ENCODE peak calls at places on chromosomes 1 and 21, in five cellular contexts. One of them, this sample, is unnamed.

GRCh38 chr1:156390409-156391144 is 21.6 kb downstream of the RHBG start:
- DNase-seq in vagina: no peak
- DNase-seq in upper lobe of right lung: no peak
- DNase-seq in cardiac muscle cell: no peak
- DNase-seq in tibial nerve: no peak
- DNase-seq in this sample: no peak

GRCh38 chr1:209855623-209856022 is 27.9 kb downstream of the UTP25 start:
- DNase-seq in upper lobe of right lung: no peak
- DNase-seq in cardiac muscle cell: no peak
- DNase-seq in vagina: no peak
- DNase-seq in tibial nerve: no peak
- DNase-seq in this sample: no peak

GRCh38 chr1:171595324-171595723 is 26.7 kb upstream of the MYOCOS start:
- DNase-seq in tibial nerve: no peak
- DNase-seq in vagina: no peak
- DNase-seq in cardiac muscle cell: no peak
- DNase-seq in upper lobe of right lung: no peak
- DNase-seq in this sample: no peak

GRCh38 chr1:94329986-94330385 is 88.2 kb upstream of the ABCD3 start:
- DNase-seq in vagina: no peak
- DNase-seq in tibial nerve: no peak
- DNase-seq in cardiac muscle cell: peak; percentile 76
- DNase-seq in upper lobe of right lung: no peak
- DNase-seq in this sample: no peak

GRCh38 chr1:155080250-155081228 is 1.9 kb downstream of the EFNA3 start:
- DNase-seq in upper lobe of right lung: no peak
- DNase-seq in vagina: no peak
- DNase-seq in tibial nerve: no peak
- DNase-seq in cardiac muscle cell: no peak
- DNase-seq in this sample: no peak

GRCh38 chr1:56545711-56546110 is 33.7 kb downstream of the PLPP3 start:
- DNase-seq in cardiac muscle cell: no peak
- DNase-seq in tibial nerve: no peak
- DNase-seq in upper lobe of right lung: no peak
- DNase-seq in vagina: no peak
- DNase-seq in this sample: peak; percentile 53

GRCh38 chr1:34283142-34283541 is 106.4 kb downstream of the C1orf94 start:
- DNase-seq in upper lobe of right lung: no peak
- DNase-seq in vagina: peak; percentile 67
- DNase-seq in cardiac muscle cell: no peak
- DNase-seq in tibial nerve: no peak
- DNase-seq in this sample: no peak

GRCh38 chr1:201215531-201216357 is 25.1 kb downstream of the IGFN1 start:
- DNase-seq in cardiac muscle cell: no peak
- DNase-seq in tibial nerve: no peak
- DNase-seq in vagina: no peak
- DNase-seq in upper lobe of right lung: peak; percentile 46
- DNase-seq in this sample: no peak

GRCh38 chr1:201260648-201261311 is 22.5 kb upstream of the PKP1 start:
- DNase-seq in tibial nerve: no peak
- DNase-seq in cardiac muscle cell: no peak
- DNase-seq in vagina: peak; percentile 55
- DNase-seq in upper lobe of right lung: no peak
- DNase-seq in this sample: no peak

GRCh38 chr1:200699871-200700270 is 30.2 kb upstream of the DDX59 start:
- DNase-seq in vagina: no peak
- DNase-seq in cardiac muscle cell: no peak
- DNase-seq in upper lobe of right lung: no peak
- DNase-seq in tibial nerve: no peak
- DNase-seq in this sample: no peak

GRCh38 chr1:59915516-59915915 is 11.1 kb downstream of the CYP2J2 start:
- DNase-seq in upper lobe of right lung: no peak
- DNase-seq in cardiac muscle cell: no peak
- DNase-seq in vagina: no peak
- DNase-seq in tibial nerve: no peak
- DNase-seq in this sample: no peak

GRCh38 chr1:208007938-208008342 is 97.0 kb upstream of the CD34 start:
- DNase-seq in tibial nerve: no peak
- DNase-seq in cardiac muscle cell: peak; percentile 75
- DNase-seq in vagina: no peak
- DNase-seq in upper lobe of right lung: no peak
- DNase-seq in this sample: no peak

GRCh38 chr1:47859092-47859743 is 138.0 kb downstream of the TRABD2B start:
- DNase-seq in tibial nerve: no peak
- DNase-seq in cardiac muscle cell: no peak
- DNase-seq in upper lobe of right lung: no peak
- DNase-seq in vagina: no peak
- DNase-seq in this sample: no peak

GRCh38 chr1:4599521-4599920 is 54.9 kb upstream of the AJAP1 start:
- DNase-seq in upper lobe of right lung: no peak
- DNase-seq in vagina: no peak
- DNase-seq in tibial nerve: no peak
- DNase-seq in cardiac muscle cell: no peak
- DNase-seq in this sample: no peak

GRCh38 chr1:25737151-25737550 is 62.8 kb upstream of the SELENON start:
- DNase-seq in tibial nerve: no peak
- DNase-seq in cardiac muscle cell: no peak
- DNase-seq in vagina: no peak
- DNase-seq in upper lobe of right lung: peak; percentile 59
- DNase-seq in this sample: no peak

GRCh38 chr21:37073417-37074194 is 552 bp downstream of the TTC3 start:
- DNase-seq in tibial nerve: no peak
- DNase-seq in upper lobe of right lung: peak; percentile 85
- DNase-seq in cardiac muscle cell: peak; percentile 33
- DNase-seq in vagina: no peak
- DNase-seq in this sample: peak; percentile 47
- TF ChIP-seq CTCF in tibial nerve: no peak
- TF ChIP-seq CTCF in upper lobe of right lung: no peak
- TF ChIP-seq CTCF in cardiac muscle cell: peak; percentile 9
- TF ChIP-seq CTCF in vagina: no peak
- TF ChIP-seq CTCF in this sample: no peak

GRCh38 chr1:226865590-226865989 is 4.8 kb upstream of the PSEN2 start:
- DNase-seq in vagina: no peak
- DNase-seq in upper lobe of right lung: no peak
- DNase-seq in cardiac muscle cell: no peak
- DNase-seq in tibial nerve: no peak
- DNase-seq in this sample: no peak

GRCh38 chr1:226867461-226868054 is 2.9 kb upstream of the PSEN2 start:
- DNase-seq in cardiac muscle cell: no peak
- DNase-seq in vagina: no peak
- DNase-seq in tibial nerve: no peak
- DNase-seq in upper lobe of right lung: no peak
- DNase-seq in this sample: no peak

GRCh38 chr1:226864311-226864710 is 6.1 kb upstream of the PSEN2 start:
- DNase-seq in cardiac muscle cell: no peak
- DNase-seq in upper lobe of right lung: no peak
- DNase-seq in tibial nerve: no peak
- DNase-seq in vagina: no peak
- DNase-seq in this sample: no peak

GRCh38 chr1:226862900-226863299 is 7.5 kb upstream of the PSEN2 start:
- DNase-seq in tibial nerve: no peak
- DNase-seq in vagina: no peak
- DNase-seq in cardiac muscle cell: peak; percentile 69
- DNase-seq in upper lobe of right lung: no peak
- DNase-seq in this sample: no peak

DNA sequence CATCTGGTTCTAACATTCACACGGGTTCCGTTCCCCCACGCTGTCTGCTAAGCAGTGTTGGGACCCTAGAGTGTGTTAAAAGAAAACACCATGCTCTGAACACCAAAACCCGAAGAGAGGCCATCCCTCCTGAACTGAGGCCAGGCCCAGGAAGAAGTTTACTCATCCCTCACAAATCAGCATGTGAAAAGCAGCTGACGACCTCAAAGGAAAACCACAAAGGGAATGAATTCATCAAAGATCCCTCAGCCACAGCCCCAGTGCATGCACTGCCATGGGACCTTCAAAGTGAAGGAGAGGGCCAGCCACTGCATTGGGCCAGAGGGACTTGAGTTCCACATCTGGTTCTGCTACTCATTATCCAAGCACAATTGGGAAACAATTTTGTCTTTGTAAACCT is 7.0 kb upstream of the PSEN2 start:
- DNase-seq in vagina: no peak
- DNase-seq in cardiac muscle cell: peak; percentile 49
- DNase-seq in upper lobe of right lung: no peak
- DNase-seq in tibial nerve: peak; percentile 23
- DNase-seq in this sample: no peak
- H3K27ac ChIP-seq in vagina: no peak overlapping the region
- H3K27ac ChIP-seq in cardiac muscle cell: no peak overlapping the region
- H3K27ac ChIP-seq in upper lobe of right lung: no peak overlapping the region
- H3K27ac ChIP-seq in tibial nerve: no peak overlapping the region
- H3K27ac ChIP-seq in this sample: no peak overlapping the region

GRCh38 chr1:876428-876827 is 47.3 kb upstream of the SAMD11 start:
- DNase-seq in vagina: no peak
- DNase-seq in cardiac muscle cell: no peak
- DNase-seq in upper lobe of right lung: no peak
- DNase-seq in tibial nerve: no peak
- DNase-seq in this sample: no peak
- TF ChIP-seq CTCF in vagina: no peak
- TF ChIP-seq CTCF in cardiac muscle cell: no peak
- TF ChIP-seq CTCF in upper lobe of right lung: no peak
- TF ChIP-seq CTCF in tibial nerve: no peak
- TF ChIP-seq CTCF in this sample: no peak

GRCh38 chr21:33552093-33552998 is 9.5 kb downstream of the SON start:
- DNase-seq in vagina: no peak
- DNase-seq in cardiac muscle cell: no peak
- DNase-seq in tibial nerve: no peak
- DNase-seq in upper lobe of right lung: no peak
- DNase-seq in this sample: no peak

GRCh38 chr21:33554982-33555344 is 12.1 kb downstream of the SON start:
- DNase-seq in tibial nerve: no peak
- DNase-seq in cardiac muscle cell: no peak
- DNase-seq in vagina: no peak
- DNase-seq in upper lobe of right lung: no peak
- DNase-seq in this sample: no peak

GRCh38 chr21:33554236-33554981 is 11.6 kb downstream of the SON start:
- DNase-seq in upper lobe of right lung: no peak
- DNase-seq in tibial nerve: no peak
- DNase-seq in cardiac muscle cell: no peak
- DNase-seq in vagina: no peak
- DNase-seq in this sample: no peak

GRCh38 chr21:33551664-33552063 is 8.8 kb downstream of the SON start:
- DNase-seq in upper lobe of right lung: no peak
- DNase-seq in vagina: no peak
- DNase-seq in cardiac muscle cell: no peak
- DNase-seq in tibial nerve: no peak
- DNase-seq in this sample: no peak

GRCh38 chr21:33552999-33553598 is 10.3 kb downstream of the SON start:
- DNase-seq in cardiac muscle cell: no peak
- DNase-seq in tibial nerve: no peak
- DNase-seq in vagina: no peak
- DNase-seq in upper lobe of right lung: no peak
- DNase-seq in this sample: no peak
- H3K27ac ChIP-seq in cardiac muscle cell: no peak overlapping the region
- H3K27ac ChIP-seq in tibial nerve: no peak overlapping the region
- H3K27ac ChIP-seq in vagina: no peak overlapping the region
- H3K27ac ChIP-seq in upper lobe of right lung: no peak overlapping the region
- H3K27ac ChIP-seq in this sample: no peak overlapping the region

DNA sequence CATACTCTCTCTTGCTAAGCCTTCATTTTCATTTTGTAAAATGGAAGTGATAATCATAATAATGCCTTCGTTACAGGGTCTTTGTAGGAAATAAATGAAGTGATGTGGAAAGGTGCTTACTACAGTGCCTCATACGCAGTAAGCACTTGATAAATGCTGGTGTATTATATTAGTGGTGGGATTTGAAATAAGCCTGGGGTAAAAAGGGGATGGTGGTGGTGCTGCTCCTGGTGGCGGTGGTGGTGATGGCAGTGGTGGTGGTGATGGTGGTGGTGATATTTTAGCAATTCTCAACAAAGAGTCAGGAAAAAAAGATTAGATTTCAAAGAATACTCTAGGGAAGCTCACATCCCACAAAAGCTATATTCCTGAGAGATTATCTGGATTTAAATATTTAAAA is 35.5 kb upstream of the ATP1B1 start:
- DNase-seq in vagina: no peak
- DNase-seq in cardiac muscle cell: no peak
- DNase-seq in tibial nerve: no peak
- DNase-seq in upper lobe of right lung: no peak
- DNase-seq in this sample: no peak
- TF ChIP-seq CTCF in vagina: no peak
- TF ChIP-seq CTCF in cardiac muscle cell: no peak
- TF ChIP-seq CTCF in tibial nerve: no peak
- TF ChIP-seq CTCF in upper lobe of right lung: no peak
- TF ChIP-seq CTCF in this sample: no peak

DNA sequence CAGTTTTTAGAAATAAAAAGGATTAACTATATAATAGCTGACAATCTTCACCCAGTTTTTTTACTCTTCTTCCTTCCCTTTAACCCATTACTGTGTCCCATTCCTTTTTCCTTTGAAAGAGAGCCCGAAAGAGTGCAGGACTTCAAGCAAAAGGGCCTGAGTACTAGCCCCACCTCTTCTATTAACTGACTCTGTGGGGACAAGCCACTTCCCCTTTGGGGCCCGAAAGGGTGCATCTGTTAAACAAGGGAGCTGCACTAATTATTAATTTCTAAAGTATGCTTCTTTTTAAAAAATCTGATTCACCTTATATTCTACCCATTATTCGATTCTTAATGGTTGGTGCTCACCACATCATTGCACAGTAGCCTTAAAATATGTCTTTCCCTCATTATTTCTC is 3.3 kb downstream of the USP24 start:
- DNase-seq in vagina: no peak
- DNase-seq in tibial nerve: no peak
- DNase-seq in upper lobe of right lung: no peak
- DNase-seq in cardiac muscle cell: no peak
- DNase-seq in this sample: no peak
- H3K27ac ChIP-seq in vagina: peak overlapping the region; percentile 26
- H3K27ac ChIP-seq in tibial nerve: peak overlapping the region; percentile 63
- H3K27ac ChIP-seq in upper lobe of right lung: no peak overlapping the region
- H3K27ac ChIP-seq in cardiac muscle cell: no peak overlapping the region
- H3K27ac ChIP-seq in this sample: no peak overlapping the region

DNA sequence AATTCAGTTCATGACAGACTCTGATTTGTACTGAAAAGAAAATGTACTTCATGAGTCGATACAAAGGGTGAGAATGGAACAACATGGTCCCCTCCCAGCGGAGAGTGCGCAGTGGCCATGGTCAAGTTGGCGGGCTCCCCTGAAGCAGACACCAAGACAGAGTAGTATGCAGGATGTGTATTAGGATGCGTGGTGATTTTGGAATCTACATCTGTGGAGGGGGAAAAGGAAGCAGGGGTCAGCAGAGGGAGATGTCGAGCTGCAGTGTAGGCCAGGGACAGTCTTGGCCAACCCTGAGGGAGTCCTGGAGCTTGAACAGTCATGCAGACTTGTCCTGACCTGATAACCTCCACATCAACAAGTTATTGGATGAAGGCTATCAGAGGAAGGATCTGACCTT is 481.0 kb downstream of the OMA1 start:
- DNase-seq in cardiac muscle cell: no peak
- DNase-seq in vagina: no peak
- DNase-seq in upper lobe of right lung: no peak
- DNase-seq in tibial nerve: no peak
- DNase-seq in this sample: no peak
- TF ChIP-seq CTCF in cardiac muscle cell: no peak
- TF ChIP-seq CTCF in vagina: no peak
- TF ChIP-seq CTCF in upper lobe of right lung: no peak
- TF ChIP-seq CTCF in tibial nerve: no peak
- TF ChIP-seq CTCF in this sample: no peak